ENCODE peak calls at places on chromosome 22, in eight cellular contexts. Z is OCI-LY7; P is ACHN; H is NCI-H510A; U is stomach; B is central memory CD4-positive, alpha-beta T cell; T is Peyer's patch; E is iPS-NIHi11. S is an unnamed sample.

GRCh38 chr22:32644252-32645100 is 157.0 kb upstream of the TIMP3 start:
- DNase-seq in H (peak), E (no peak), T (peak), P (no peak), U (peak), B (peak), Z (no peak), S (peak)

GRCh38 chr22:29083576-29084566 is 11.0 kb downstream of the KREMEN1 start:
- DNase-seq in P (no peak), T (peak), Z (no peak), U (no peak), H (no peak), E (no peak), B (no peak), S (no peak)

GRCh38 chr22:33455036-33455435 is 396.9 kb upstream of the SYN3 start:
- DNase-seq in B (no peak), H (no peak), E (no peak), P (no peak), U (no peak), Z (no peak), T (no peak), S (no peak)

GRCh38 chr22:40708177-40708576 is 28.9 kb downstream of the MCHR1 start:
- DNase-seq in E (no peak), P (no peak), H (no peak), T (no peak), Z (no peak), B (no peak), U (no peak), S (no peak)

GRCh38 chr22:29343313-29343805 is 27.9 kb upstream of the RASL10A start:
- DNase-seq in H (no peak), U (peak), B (no peak), P (peak), Z (no peak), T (no peak), E (peak), S (no peak)

GRCh38 chr22:47632646-47633045 is 870.2 kb downstream of the TBC1D22A start:
- DNase-seq in U (peak), P (no peak), E (no peak), T (no peak), H (no peak), B (no peak), Z (no peak), S (no peak)

GRCh38 chr22:45582955-45583320 is 80.3 kb downstream of the FBLN1 start:
- DNase-seq in T (no peak), U (no peak), P (no peak), H (no peak), Z (no peak), B (no peak), E (no peak), S (no peak)

GRCh38 chr22:45680932-45681700 is 9.5 kb downstream of the ATXN10 start:
- DNase-seq in H (no peak), T (no peak), P (peak), E (no peak), Z (no peak), B (no peak), U (no peak), S (no peak)

GRCh38 chr22:45502215-45503070 is at the start of gene FBLN1:
- DNase-seq in H (no peak), B (no peak), U (no peak), Z (no peak), T (no peak), E (peak), P (peak), S (no peak)

GRCh38 chr22:46318576-46318975 is 16.9 kb upstream of the TRMU start:
- DNase-seq in T (no peak), Z (no peak), U (no peak), P (no peak), H (no peak), B (no peak), E (no peak), S (no peak)

GRCh38 chr22:49328076-49328475 is 499.6 kb downstream of the BRD1 start:
- DNase-seq in H (no peak), P (no peak), T (no peak), B (no peak), Z (no peak), U (peak), E (no peak), S (no peak)

GRCh38 chr22:46911341-46911740 is 148.9 kb downstream of the TBC1D22A start:
- DNase-seq in P (no peak), T (no peak), B (no peak), Z (no peak), E (no peak), U (no peak), H (peak), S (no peak)

GRCh38 chr22:27113211-27114030 is 456.0 kb downstream of the MIAT start:
- DNase-seq in B (no peak), U (peak), Z (no peak), H (no peak), E (no peak), T (peak), P (peak), S (no peak)

GRCh38 chr22:23532756-23533155 is 47.3 kb downstream of the IGLL1 start:
- DNase-seq in E (no peak), T (no peak), B (no peak), P (no peak), Z (no peak), H (no peak), U (no peak), S (no peak)

GRCh38 chr22:35524966-35525686 is 15.5 kb upstream of the RASD2 start:
- DNase-seq in E (no peak), H (no peak), Z (no peak), U (no peak), P (no peak), T (no peak), B (no peak), S (no peak)

GRCh38 chr22:20787746-20788626 is 14.1 kb downstream of the SERPIND1 start:
- DNase-seq in B (no peak), T (no peak), P (no peak), E (no peak), Z (no peak), H (no peak), U (no peak), S (no peak)

GRCh38 chr22:33274214-33274828 is 216.1 kb upstream of the SYN3 start:
- DNase-seq in E (peak), H (no peak), P (peak), Z (peak), T (peak), U (no peak), B (no peak), S (peak)

GRCh38 chr22:50672041-50672440 is 582 bp upstream of the SHANK3 start:
- DNase-seq in B (no peak), E (no peak), U (no peak), T (no peak), Z (no peak), P (no peak), H (no peak), S (no peak)

GRCh38 chr22:17570851-17571631 is 7.7 kb downstream of the SLC25A18 start:
- DNase-seq in T (peak), P (no peak), H (no peak), E (no peak), Z (no peak), B (no peak), U (peak), S (no peak)

GRCh38 chr22:48643066-48643731 is 1184.5 kb downstream of the BRD1 start:
- DNase-seq in T (no peak), P (no peak), H (no peak), B (no peak), U (no peak), Z (no peak), E (no peak), S (no peak)

GRCh38 chr22:23037429-23038333 is 32.6 kb upstream of the GNAZ start:
- DNase-seq in H (no peak), T (no peak), Z (peak), U (no peak), E (no peak), P (no peak), B (no peak), S (no peak)

GRCh38 chr22:20940178-20940790 is 23.1 kb downstream of the CRKL start:
- DNase-seq in B (no peak), T (no peak), E (no peak), H (no peak), P (no peak), Z (no peak), U (no peak), S (no peak)

GRCh38 chr22:44710474-44711235 is 8.7 kb downstream of the PRR5 start:
- DNase-seq in Z (peak), U (peak), T (peak), B (peak), P (no peak), E (no peak), H (no peak), S (peak)

GRCh38 chr22:26418620-26419019 is 10.4 kb upstream of the ASPHD2 start:
- DNase-seq in U (no peak), B (no peak), T (no peak), E (no peak), H (no peak), P (no peak), Z (no peak), S (no peak)

GRCh38 chr22:44648085-44648820 is 53.8 kb upstream of the PRR5 start:
- DNase-seq in U (no peak), B (no peak), P (no peak), E (no peak), Z (no peak), T (no peak), H (no peak), S (no peak)

GRCh38 chr22:45966892-45967365 is 10.0 kb downstream of the WNT7B start:
- DNase-seq in Z (no peak), B (no peak), E (peak), T (no peak), U (no peak), P (no peak), H (no peak), S (no peak)

S was measured in Jurkat, Clone E6-1.